ENCODE peak calls at places on chromosomes 5 and 9, in nine cellular contexts. Q, M, H, J, E, I, R, Y and G are unnamed samples. For H3K4me1, the result is how much of the 10 kb centered on the place peaks cover.

GRCh38 chr5:7584749-7585148 is 188.8 kb downstream of the ADCY2 start:
- DNase-seq in Q (no peak), M (no peak), H (no peak), J (no peak), E (no peak), I (no peak), R (no peak), Y (no peak), G (no peak)

GRCh38 chr5:43215073-43215631 is 23.1 kb downstream of the NIM1K start:
- DNase-seq in Q (no peak), M (no peak), H (no peak), J (no peak), E (no peak), I (no peak), R (no peak), Y (peak), G (no peak)

GRCh38 chr5:5031665-5032064 is 108.5 kb upstream of the ADAMTS16 start:
- DNase-seq in Q (no peak), M (no peak), H (no peak), J (no peak), E (no peak), I (no peak), R (no peak), Y (no peak), G (no peak)

GRCh38 chr5:143433680-143434079 is 30.2 kb upstream of the NR3C1 start:
- DNase-seq in Q (no peak), M (no peak), H (no peak), J (no peak), E (no peak), I (no peak), R (no peak), Y (no peak), G (no peak)

GRCh38 chr9:101388507-101388993 is 3.7 kb upstream of the BAAT start:
- DNase-seq in Q (no peak), M (no peak), H (no peak), J (no peak), E (no peak), I (peak), R (no peak), Y (no peak), G (no peak)

GRCh38 chr9:121681404-121681803 is 30.0 kb downstream of the DAB2IP start:
- DNase-seq in Q (no peak), M (no peak), H (no peak), J (no peak), E (no peak), I (no peak), R (no peak), Y (no peak), G (no peak)

GRCh38 chr5:79229357-79230174 is 6.4 kb upstream of the JMY start:
- DNase-seq in Q (no peak), M (peak), H (no peak), J (no peak), E (no peak), I (no peak), R (no peak), Y (no peak), G (no peak)

GRCh38 chr5:177297922-177298321 is 5.6 kb downstream of the RAB24 start:
- DNase-seq in Q (no peak), M (no peak), H (no peak), J (no peak), E (no peak), I (peak), R (no peak), Y (no peak), G (no peak)

GRCh38 chr5:147216552-147217154 is 18.2 kb upstream of the STK32A start:
- DNase-seq in Q (no peak), M (no peak), H (no peak), J (no peak), E (no peak), I (peak), R (no peak), Y (no peak), G (no peak)

GRCh38 chr9:20618361-20618799 is 3.9 kb downstream of the MLLT3 start:
- DNase-seq in Q (peak), M (no peak), H (no peak), J (peak), E (no peak), I (no peak), R (peak), Y (no peak), G (no peak)

GRCh38 chr5:163383754-163384153 is 53.6 kb upstream of the CCNG1 start:
- DNase-seq in Q (no peak), M (no peak), H (no peak), J (no peak), E (no peak), I (no peak), R (no peak), Y (no peak), G (no peak)

GRCh38 chr5:78574731-78575161 is 73.8 kb downstream of the LHFPL2 start:
- DNase-seq in Q (no peak), M (peak), H (no peak), J (no peak), E (no peak), I (no peak), R (no peak), Y (no peak), G (no peak)

GRCh38 chr5:75482482-75482881 is 28.9 kb downstream of the CERT1 start:
- DNase-seq in Q (no peak), M (no peak), H (no peak), J (no peak), E (no peak), I (no peak), R (no peak), Y (no peak), G (no peak)

GRCh38 chr5:103450333-103451061 is 112.1 kb downstream of the NUDT12 start:
- DNase-seq in Q (no peak), M (no peak), H (no peak), J (no peak), E (no peak), I (no peak), R (no peak), Y (no peak), G (no peak)

GRCh38 chr5:41908374-41909079 is 4.4 kb downstream of the RIMOC1 start:
- DNase-seq in Q (no peak), M (no peak), H (no peak), J (no peak), E (no peak), I (no peak), R (no peak), Y (no peak), G (no peak)

GRCh38 chr9:21141427-21141882 is at the start of gene IFNW1:
- DNase-seq in Q (no peak), M (no peak), H (no peak), J (no peak), E (no peak), I (peak), R (no peak), Y (no peak), G (no peak)

GRCh38 chr5:140148508-140148907 is 22.8 kb downstream of the IGIP start:
- DNase-seq in Q (no peak), M (no peak), H (no peak), J (no peak), E (no peak), I (peak), R (no peak), Y (no peak), G (peak)

GRCh38 chr5:93677344-93678021 is 63.9 kb downstream of the POU5F2 start:
- DNase-seq in Q (peak), M (no peak), H (no peak), J (no peak), E (no peak), I (peak), R (peak), Y (no peak), G (peak)

GRCh38 chr9:68740561-68740960 is 35.5 kb downstream of the PIP5K1B start:
- DNase-seq in Q (no peak), M (no peak), H (no peak), J (peak), E (no peak), I (no peak), R (peak), Y (no peak), G (no peak)

GRCh38 chr5:53173083-53173482 is 63.5 kb upstream of the MOCS2 start:
- DNase-seq in Q (no peak), M (no peak), H (no peak), J (peak), E (no peak), I (no peak), R (peak), Y (no peak), G (no peak)

GRCh38 chr5:176529824-176530195 is 7.4 kb downstream of the RNF44 start:
- DNase-seq in Q (no peak), M (no peak), H (no peak), J (no peak), E (no peak), I (no peak), R (no peak), Y (no peak), G (no peak)

GRCh38 chr5:68319316-68320093 is 103.9 kb downstream of the PIK3R1 start:
- DNase-seq in Q (peak), M (no peak), H (no peak), J (no peak), E (no peak), I (no peak), R (no peak), Y (no peak), G (no peak)

GRCh38 chr5:10859393-10860195 is 98.6 kb upstream of the DAP start:
- DNase-seq in Q (no peak), M (no peak), H (no peak), J (no peak), E (no peak), I (no peak), R (no peak), Y (no peak), G (no peak)

GRCh38 chr5:107043665-107044064 is 627.1 kb downstream of the EFNA5 start:
- DNase-seq in Q (no peak), M (no peak), H (no peak), J (no peak), E (no peak), I (no peak), R (no peak), Y (no peak), G (no peak)

GRCh38 chr5:170297589-170298462 is at the start of gene LCP2:
- DNase-seq in Q (no peak), M (no peak), H (peak), J (no peak), E (no peak), I (no peak), R (no peak), Y (no peak), G (no peak)

GRCh38 chr5:179284751-179285191 is 60.5 kb downstream of the ADAMTS2 start:
- DNase-seq in Q (no peak), M (no peak), H (peak), J (no peak), E (no peak), I (no peak), R (no peak), Y (no peak), G (no peak)

GRCh38 chr5:145637396-145637795 is 197.7 kb downstream of the PRELID2 start:
- DNase-seq in Q (no peak), M (no peak), H (no peak), J (no peak), E (no peak), I (no peak), R (no peak), Y (no peak), G (no peak)

GRCh38 chr5:144142030-144142825 is 28.2 kb downstream of the YIPF5 start:
- DNase-seq in Q (peak), M (peak), H (no peak), J (no peak), E (no peak), I (peak), R (no peak), Y (peak), G (peak)

GRCh38 chr9:123028136-123028535 is 5.3 kb upstream of the GPR21 start:
- DNase-seq in Q (peak), M (no peak), H (no peak), J (no peak), E (no peak), I (no peak), R (no peak), Y (no peak), G (no peak)

DNA sequence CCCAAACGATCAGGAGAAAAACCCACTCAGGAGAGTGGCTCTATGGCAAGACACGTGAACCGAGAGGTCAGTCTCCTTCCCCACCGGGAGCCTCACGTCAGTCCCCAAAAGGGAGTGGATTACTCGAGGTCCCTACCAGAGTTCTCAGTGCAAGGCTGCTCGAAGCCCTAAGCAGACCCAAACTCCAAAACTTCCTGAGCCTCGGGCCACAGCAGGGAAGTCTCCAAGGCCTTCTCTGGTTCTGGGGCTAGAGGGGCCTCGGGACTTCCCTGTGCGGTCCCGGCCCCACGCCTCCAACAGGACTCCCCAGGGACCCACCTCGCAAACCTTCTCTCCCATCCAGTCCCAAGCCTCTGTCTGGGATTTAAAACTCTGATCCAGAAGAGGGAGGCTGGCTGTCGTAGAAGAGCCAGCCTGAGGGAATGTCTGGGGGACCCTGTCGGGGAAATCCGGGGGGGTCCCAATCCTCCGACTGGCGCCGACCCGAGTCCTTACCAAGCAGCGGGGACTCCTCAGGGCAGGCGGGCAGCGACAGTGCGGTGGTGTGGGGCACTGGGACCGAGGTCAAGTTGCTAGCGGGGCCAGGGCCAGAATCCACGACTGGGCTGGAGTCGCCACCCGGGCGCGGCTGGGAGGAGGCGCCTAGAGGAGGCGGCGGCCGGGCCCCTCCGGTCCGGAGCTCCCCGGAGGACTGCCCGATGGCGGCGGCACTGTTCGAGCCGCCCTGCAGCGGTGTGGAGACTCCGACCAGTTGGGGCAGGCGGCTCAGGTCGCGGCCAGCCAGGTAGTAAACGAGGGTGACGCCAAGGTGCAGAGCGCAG is 663 bp downstream of the B4GALT1 start:
- DNase-seq in Q (peak), M (no peak), H (peak), J (peak), E (no peak), I (peak), R (peak), Y (peak), G (no peak)
- TF ChIP-seq POLR2AphosphoS5 in Q (no peak), M (no peak), H (no peak), J (no peak), E (no peak), I (no peak), R (no peak), Y (no peak), G (no peak)

GRCh38 chr5:54738118-54738972 is 220.8 kb downstream of the SNX18 start:
- DNase-seq in Q (peak), M (no peak), H (peak), J (peak), E (no peak), I (no peak), R (peak), Y (peak), G (no peak)

GRCh38 chr5:54738973-54739367 is 221.4 kb downstream of the SNX18 start:
- DNase-seq in Q (no peak), M (no peak), H (no peak), J (no peak), E (no peak), I (no peak), R (no peak), Y (no peak), G (no peak)

GRCh38 chr5:54739371-54739770 is 221.8 kb downstream of the SNX18 start:
- DNase-seq in Q (no peak), M (no peak), H (no peak), J (no peak), E (no peak), I (no peak), R (no peak), Y (no peak), G (no peak)

GRCh38 chr5:54741711-54742110 is 224.2 kb downstream of the SNX18 start:
- DNase-seq in Q (no peak), M (no peak), H (no peak), J (no peak), E (no peak), I (no peak), R (no peak), Y (no peak), G (no peak)

DNA sequence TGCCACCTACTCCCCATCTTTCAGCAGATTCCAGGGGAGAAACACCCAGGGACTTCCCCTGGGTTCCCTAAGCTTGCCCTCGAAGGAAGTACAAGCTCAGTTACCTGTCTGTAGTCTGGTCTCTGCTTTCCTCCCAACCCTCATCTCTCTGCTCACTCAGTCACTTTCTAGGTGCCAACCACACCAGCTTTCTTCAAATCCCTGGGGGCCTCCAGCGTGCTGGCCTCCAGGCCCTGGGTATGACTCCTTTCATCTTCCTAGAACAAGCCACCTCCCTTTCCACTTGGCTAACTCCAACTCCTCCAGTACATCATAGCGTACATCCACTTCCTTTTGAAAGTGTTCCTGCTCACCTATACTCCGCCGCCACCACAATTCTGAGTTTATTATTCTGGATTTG is 222.6 kb downstream of the SNX18 start:
- DNase-seq in Q (no peak), M (no peak), H (no peak), J (no peak), E (no peak), I (no peak), R (no peak), Y (no peak), G (no peak)
- H3K4me1 ChIP-seq in Q (under half), M (under half), H (under half), J (under half), E (under half), I (under half), R (under half), Y (under half), G (under half)

DNA sequence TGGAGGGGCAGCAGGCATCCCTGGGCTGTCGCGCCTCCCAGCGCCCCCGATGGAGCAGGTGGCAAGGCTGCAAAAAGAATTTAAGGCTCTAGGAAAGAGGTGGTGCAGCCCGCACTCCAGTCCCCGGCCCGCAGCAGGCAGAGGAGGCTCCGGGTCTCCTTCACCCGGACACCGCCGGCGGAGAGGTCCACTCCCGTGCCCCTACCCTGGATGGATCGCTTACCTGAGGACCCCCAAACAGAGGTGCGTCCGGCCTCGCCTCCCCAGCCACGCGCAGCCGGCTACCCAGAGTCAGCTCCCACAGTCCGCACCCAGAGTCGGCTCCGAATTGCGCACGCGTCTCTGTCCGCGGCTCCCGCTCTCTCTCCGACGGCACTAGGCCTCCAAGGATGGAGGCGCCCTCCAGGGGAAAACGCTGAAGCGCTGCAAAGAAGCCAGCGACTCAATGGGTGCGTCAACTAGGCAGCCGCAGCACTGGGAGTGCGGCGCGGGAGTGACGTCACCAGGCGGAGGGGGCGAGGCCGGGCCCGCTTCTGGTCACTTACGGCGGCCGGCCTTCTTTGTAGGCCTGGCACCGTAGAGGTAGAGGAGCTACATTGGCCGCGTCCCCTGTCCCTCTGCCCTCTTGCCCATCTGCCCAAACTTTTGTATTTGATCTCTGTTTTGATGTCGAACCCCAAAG is at the start of gene ELP1:
- DNase-seq in Q (peak), M (peak), H (peak), J (peak), E (peak), I (peak), R (peak), Y (peak), G (peak)
- TF ChIP-seq POLR2AphosphoS5 in Q (peak), M (peak), H (peak), J (peak), E (peak), I (peak), R (peak), Y (peak), G (peak)

GRCh38 chr9:73151653-73152382 is at the start of gene ANXA1:
- DNase-seq in Q (peak), M (no peak), H (no peak), J (no peak), E (no peak), I (peak), R (no peak), Y (peak), G (peak)
- H3K4me1 ChIP-seq in Q (half or more), M (under half), H (under half), J (under half), E (under half), I (under half), R (under half), Y (under half), G (half or more)

GRCh38 chr5:77086611-77087483 is at the start of gene ZBED3:
- DNase-seq in Q (peak), M (peak), H (peak), J (peak), E (no peak), I (peak), R (peak), Y (no peak), G (peak)
- TF ChIP-seq POLR2AphosphoS5 in Q (no peak), M (no peak), H (peak), J (peak), E (no peak), I (peak), R (peak), Y (no peak), G (peak)

DNA sequence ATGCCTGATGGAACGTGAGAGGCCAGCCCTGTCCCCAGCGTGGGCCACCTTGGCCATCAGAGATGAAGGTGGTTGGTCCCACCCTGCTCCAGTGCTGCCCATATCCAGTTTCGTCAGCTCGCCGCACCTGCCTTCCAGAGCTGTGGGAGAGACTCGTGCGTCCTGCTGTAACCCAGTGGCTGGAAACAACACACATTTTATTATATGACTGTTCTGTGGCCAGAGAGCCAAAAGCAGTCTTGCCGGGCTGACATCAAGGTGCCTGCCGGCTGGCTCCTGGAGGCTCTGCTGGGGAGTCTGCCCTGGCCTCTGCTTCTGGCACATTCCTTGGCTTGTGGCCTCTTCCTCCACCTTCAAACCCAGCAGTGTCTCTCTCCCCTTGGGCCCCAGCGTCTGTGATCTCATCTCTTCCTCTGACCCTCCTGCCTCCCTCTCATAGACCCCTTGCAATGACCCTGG is 94.7 kb downstream of the RXRA start:
- DNase-seq in Q (no peak), M (no peak), H (peak), J (peak), E (no peak), I (no peak), R (no peak), Y (no peak), G (no peak)
- H3K4me1 ChIP-seq in Q (under half), M (under half), H (under half), J (under half), E (under half), I (under half), R (under half), Y (under half), G (under half)

GRCh38 chr5:14209836-14210235 is 66.7 kb downstream of the TRIO start:
- DNase-seq in Q (no peak), M (no peak), H (no peak), J (no peak), E (no peak), I (no peak), R (no peak), Y (no peak), G (no peak)
- TF ChIP-seq POLR2AphosphoS5 in Q (no peak), M (no peak), H (no peak), J (no peak), E (no peak), I (no peak), R (no peak), Y (no peak), G (no peak)

GRCh38 chr9:135218331-135219225 is 131.1 kb downstream of the OLFM1 start:
- DNase-seq in Q (no peak), M (no peak), H (peak), J (no peak), E (no peak), I (peak), R (no peak), Y (no peak), G (no peak)
- H3K4me1 ChIP-seq in Q (under half), M (under half), H (under half), J (under half), E (under half), I (under half), R (under half), Y (under half), G (under half)